ENCODE peak calls at places on chromosomes 4 and X, in four cellular contexts. One of them, this sample, is unnamed.

GRCh38 chr4:118941149-118941548 is 52.5 kb downstream of the SYNPO2 start:
- DNase-seq in stimulated activated CD4-positive, alpha-beta T cell treated with anti-CD3 and anti-CD28 coated beads, Interleukin-1b, Interleukin-23, amount 100 ng/mL, for 24 hours: no peak
- DNase-seq in iris pigment epithelial cell: peak
- DNase-seq in posterior cingulate gyrus: no peak
- DNase-seq in this sample: peak

GRCh38 chrX:39133971-39134370 is 332.7 kb downstream of the MID1IP1 start:
- DNase-seq in stimulated activated CD4-positive, alpha-beta T cell treated with anti-CD3 and anti-CD28 coated beads, Interleukin-1b, Interleukin-23, amount 100 ng/mL, for 24 hours: peak
- DNase-seq in iris pigment epithelial cell: no peak
- DNase-seq in posterior cingulate gyrus: no peak
- DNase-seq in this sample: no peak

GRCh38 chr4:85825937-85826678 is 351.2 kb downstream of the ARHGAP24 start:
- DNase-seq in stimulated activated CD4-positive, alpha-beta T cell treated with anti-CD3 and anti-CD28 coated beads, Interleukin-1b, Interleukin-23, amount 100 ng/mL, for 24 hours: no peak
- DNase-seq in iris pigment epithelial cell: peak
- DNase-seq in posterior cingulate gyrus: no peak
- DNase-seq in this sample: peak

GRCh38 chr4:76035799-76036389 is at the start of gene CXCL11:
- DNase-seq in stimulated activated CD4-positive, alpha-beta T cell treated with anti-CD3 and anti-CD28 coated beads, Interleukin-1b, Interleukin-23, amount 100 ng/mL, for 24 hours: no peak
- DNase-seq in iris pigment epithelial cell: peak
- DNase-seq in posterior cingulate gyrus: no peak
- DNase-seq in this sample: peak

GRCh38 chr4:44422912-44423311 is 25.7 kb downstream of the KCTD8 start:
- DNase-seq in stimulated activated CD4-positive, alpha-beta T cell treated with anti-CD3 and anti-CD28 coated beads, Interleukin-1b, Interleukin-23, amount 100 ng/mL, for 24 hours: no peak
- DNase-seq in iris pigment epithelial cell: no peak
- DNase-seq in posterior cingulate gyrus: no peak
- DNase-seq in this sample: no peak

GRCh38 chr4:20684852-20685763 is 15.2 kb upstream of the PACRGL start:
- DNase-seq in stimulated activated CD4-positive, alpha-beta T cell treated with anti-CD3 and anti-CD28 coated beads, Interleukin-1b, Interleukin-23, amount 100 ng/mL, for 24 hours: no peak
- DNase-seq in iris pigment epithelial cell: peak
- DNase-seq in posterior cingulate gyrus: no peak
- DNase-seq in this sample: peak

GRCh38 chrX:85109235-85109634 is 105.6 kb downstream of the APOOL start:
- DNase-seq in stimulated activated CD4-positive, alpha-beta T cell treated with anti-CD3 and anti-CD28 coated beads, Interleukin-1b, Interleukin-23, amount 100 ng/mL, for 24 hours: no peak
- DNase-seq in iris pigment epithelial cell: peak
- DNase-seq in posterior cingulate gyrus: no peak
- DNase-seq in this sample: no peak

GRCh38 chr4:5959221-5959982 is 58.8 kb downstream of the C4orf50 start:
- DNase-seq in stimulated activated CD4-positive, alpha-beta T cell treated with anti-CD3 and anti-CD28 coated beads, Interleukin-1b, Interleukin-23, amount 100 ng/mL, for 24 hours: no peak
- DNase-seq in iris pigment epithelial cell: no peak
- DNase-seq in posterior cingulate gyrus: no peak
- DNase-seq in this sample: no peak

GRCh38 chr4:54384563-54384962 is 155.5 kb downstream of the PDGFRA start:
- DNase-seq in stimulated activated CD4-positive, alpha-beta T cell treated with anti-CD3 and anti-CD28 coated beads, Interleukin-1b, Interleukin-23, amount 100 ng/mL, for 24 hours: no peak
- DNase-seq in iris pigment epithelial cell: peak
- DNase-seq in posterior cingulate gyrus: peak
- DNase-seq in this sample: peak

GRCh38 chr4:171966356-171966755 is 153.2 kb downstream of the GALNTL6 start:
- DNase-seq in stimulated activated CD4-positive, alpha-beta T cell treated with anti-CD3 and anti-CD28 coated beads, Interleukin-1b, Interleukin-23, amount 100 ng/mL, for 24 hours: no peak
- DNase-seq in iris pigment epithelial cell: no peak
- DNase-seq in posterior cingulate gyrus: no peak
- DNase-seq in this sample: no peak

GRCh38 chrX:151929131-151929530 is 16.4 kb downstream of the MAGEA4 start:
- DNase-seq in stimulated activated CD4-positive, alpha-beta T cell treated with anti-CD3 and anti-CD28 coated beads, Interleukin-1b, Interleukin-23, amount 100 ng/mL, for 24 hours: no peak
- DNase-seq in iris pigment epithelial cell: no peak
- DNase-seq in posterior cingulate gyrus: no peak
- DNase-seq in this sample: peak

GRCh38 chrX:153885968-153886903 is at the start of gene L1CAM:
- DNase-seq in stimulated activated CD4-positive, alpha-beta T cell treated with anti-CD3 and anti-CD28 coated beads, Interleukin-1b, Interleukin-23, amount 100 ng/mL, for 24 hours: no peak
- DNase-seq in iris pigment epithelial cell: no peak
- DNase-seq in posterior cingulate gyrus: peak
- DNase-seq in this sample: no peak

GRCh38 chrX:22748093-22748999 is 251.4 kb upstream of the DDX53 start:
- DNase-seq in stimulated activated CD4-positive, alpha-beta T cell treated with anti-CD3 and anti-CD28 coated beads, Interleukin-1b, Interleukin-23, amount 100 ng/mL, for 24 hours: peak
- DNase-seq in iris pigment epithelial cell: peak
- DNase-seq in posterior cingulate gyrus: peak
- DNase-seq in this sample: peak

GRCh38 chr4:186587416-186588018 is 32.1 kb upstream of the MTNR1A start:
- DNase-seq in stimulated activated CD4-positive, alpha-beta T cell treated with anti-CD3 and anti-CD28 coated beads, Interleukin-1b, Interleukin-23, amount 100 ng/mL, for 24 hours: peak
- DNase-seq in iris pigment epithelial cell: peak
- DNase-seq in posterior cingulate gyrus: peak
- DNase-seq in this sample: peak

This sample was measured in fibroblast of the aortic adventitia.